ENCODE peak calls at places on chromosomes 13 and 19, in four cellular contexts. L is GM03348, T is kidney epithelial cell, P is heart right ventricle. S is an unnamed sample.

GRCh38 chr19:15265214-15265613 is 33.0 kb upstream of the EPHX3 start:
- DNase-seq in T (no peak), P (no peak), L (no peak), S (no peak)

GRCh38 chr19:54653181-54653809 is 9.5 kb upstream of the LILRB4 start:
- DNase-seq in T (no peak), P (no peak), L (peak; percentile 65), S (no peak)

GRCh38 chr13:100306444-100306999 is 217.6 kb downstream of the PCCA start:
- DNase-seq in L (no peak), T (no peak), P (no peak), S (no peak)

GRCh38 chr19:3360494-3361383 is 5.6 kb upstream of the NFIC start:
- DNase-seq in L (peak; percentile 84), P (peak; percentile 84), T (no peak), S (peak; percentile 91)

GRCh38 chr19:458091-459042 is 2.5 kb downstream of the SHC2 start:
- DNase-seq in L (no peak), T (no peak), P (no peak), S (no peak)

GRCh38 chr19:19294914-19295313 is 21.8 kb upstream of the TM6SF2 start:
- DNase-seq in L (no peak), T (no peak), P (no peak), S (no peak)

GRCh38 chr19:2270572-2271515 is 11.1 kb downstream of the PEAK3 start:
- DNase-seq in P (peak; percentile 89), T (no peak), L (peak; percentile 96), S (peak; percentile 92)

GRCh38 chr19:10120538-10121198 is 969 bp upstream of the EIF3G start:
- DNase-seq in L (peak; percentile 85), P (no peak), T (no peak), S (no peak)

GRCh38 chr19:27740396-27740795 is 1472.6 kb downstream of the UQCRFS1 start:
- DNase-seq in L (no peak), P (no peak), T (no peak), S (no peak)

GRCh38 chr13:51675385-51675784 is 91.1 kb downstream of the WDFY2 start:
- DNase-seq in P (no peak), T (no peak), L (no peak), S (no peak)

GRCh38 chr13:109131698-109132257 is 502.4 kb downstream of the MYO16 start:
- DNase-seq in L (no peak), T (no peak), P (no peak), S (no peak)

GRCh38 chr13:97223711-97224461 is 1.8 kb downstream of the MBNL2 start:
- DNase-seq in L (peak; percentile 69), P (peak; percentile 30), T (peak; percentile 79), S (peak; percentile 46)

GRCh38 chr19:29445246-29445645 is 80.5 kb upstream of the VSTM2B start:
- DNase-seq in T (no peak), P (no peak), L (no peak), S (no peak)

GRCh38 chr19:14361824-14362223 is 19.4 kb upstream of the ADGRE5 start:
- DNase-seq in P (no peak), L (peak; percentile 40), T (no peak), S (no peak)

GRCh38 chr19:46755077-46755852 is 9.0 kb upstream of the STRN4 start:
- DNase-seq in L (peak; percentile 72), P (peak; percentile 26), T (no peak), S (no peak)

GRCh38 chr13:113534236-113534860 is 43.8 kb upstream of the DCUN1D2 start:
- DNase-seq in T (no peak), L (no peak), P (no peak), S (no peak)

GRCh38 chr13:75518439-75519088 is 19.1 kb downstream of the COMMD6 start:
- DNase-seq in T (no peak), P (no peak), L (no peak), S (peak; percentile 28)

GRCh38 chr13:46315036-46315435 is 72.0 kb downstream of the RUBCNL start:
- DNase-seq in T (no peak), P (no peak), L (no peak), S (no peak)

GRCh38 chr19:7415163-7415856 is 66.6 kb downstream of the ARHGEF18 start:
- DNase-seq in L (no peak), T (no peak), P (no peak), S (no peak)

GRCh38 chr13:20669162-20669561 is 34.3 kb upstream of the IL17D start:
- DNase-seq in P (no peak), L (no peak), T (no peak), S (no peak)

GRCh38 chr19:1003283-1003682 is 3.1 kb downstream of the GRIN3B start:
- DNase-seq in T (no peak), L (no peak), P (no peak), S (no peak)

GRCh38 chr19:3027292-3027691 is 1.8 kb downstream of the TLE2 start:
- DNase-seq in L (no peak), T (no peak), P (no peak), S (no peak)

GRCh38 chr19:38679839-38680238 is 32.4 kb downstream of the ACTN4 start:
- DNase-seq in P (no peak), T (no peak), L (no peak), S (no peak)

GRCh38 chr13:38686635-38687245 is at the start of gene FREM2:
- DNase-seq in P (no peak), L (peak; percentile 30), T (peak; percentile 54), S (peak; percentile 34)

GRCh38 chr13:24668955-24669354 is 11.3 kb upstream of the ATP12A start:
- DNase-seq in P (no peak), T (no peak), L (no peak), S (no peak)

GRCh38 chr19:40284501-40285352 is at the start of gene AKT2:
- DNase-seq in T (no peak), L (peak; percentile 76), P (peak; percentile 71), S (no peak)

GRCh38 chr19:29467824-29468401 is 57.9 kb upstream of the VSTM2B start:
- DNase-seq in L (peak; percentile 1), P (no peak), T (peak; percentile 5), S (no peak)

GRCh38 chr13:50344717-50345116 is 329.5 kb downstream of the KCNRG start:
- DNase-seq in P (no peak), L (no peak), T (no peak), S (no peak)

GRCh38 chr13:50730496-50731171 is 112.9 kb downstream of the DLEU7 start:
- DNase-seq in P (no peak), T (no peak), L (peak; percentile 14), S (no peak)

GRCh38 chr19:48812094-48812929 is 1.5 kb upstream of the BCAT2 start:
- DNase-seq in P (peak; percentile 93), L (peak; percentile 95), T (no peak), S (peak; percentile 96)

GRCh38 chr13:52644108-52644507 is 1.9 kb downstream of the HNRNPA1L2 start:
- DNase-seq in L (peak; percentile 8), P (no peak), T (no peak), S (no peak)

GRCh38 chr13:45374917-45375316 is 33.9 kb upstream of the TPT1 start:
- DNase-seq in L (peak; percentile 16), P (no peak), T (no peak), S (no peak)

GRCh38 chr19:18774782-18775444 is 16.2 kb downstream of the COMP start:
- DNase-seq in P (no peak), L (no peak), T (no peak), S (no peak)

GRCh38 chr13:106625578-106625977 is 57.6 kb upstream of the ARGLU1 start:
- DNase-seq in T (no peak), P (no peak), L (no peak), S (no peak)

GRCh38 chr19:3266792-3267469 is 42.5 kb downstream of the CELF5 start:
- DNase-seq in L (no peak), T (no peak), P (no peak), S (no peak)

GRCh38 chr13:113845055-113845454 is 18.8 kb downstream of the GAS6 start:
- DNase-seq in L (no peak), T (no peak), P (no peak), S (no peak)

GRCh38 chr13:32031815-32032345 is 306 bp downstream of the FRY start:
- DNase-seq in L (no peak), P (no peak), T (no peak), S (no peak)

GRCh38 chr19:42254083-42254849 is 662 bp downstream of the ERF start:
- DNase-seq in L (peak; percentile 63), P (peak; percentile 72), T (no peak), S (peak; percentile 84)

GRCh38 chr13:100176781-100177389 is 88.0 kb downstream of the PCCA start:
- DNase-seq in L (no peak), T (no peak), P (no peak), S (no peak)

S was measured in left ventricle myocardium superior.